ENCODE peak calls at places on chromosomes 13 and 19, in four cellular contexts. One of them, this sample, is unnamed.

GRCh38 chr19:39196860-39197562 is at the start of gene NCCRP1:
- DNase-seq in stimulated activated CD4-positive, alpha-beta T cell treated with anti-CD3 and anti-CD28 coated beads, Interleukin-2, amount 100 ng/mL, for 48 hours: no peak
- DNase-seq in progenitor cell of endocrine pancreas: no peak
- DNase-seq in activated T-helper 2 cell treated with anti-CD3 and anti-CD28 coated beads, Interferon-gamma antibody, Interleukin-2, Interleukin-4, amounts not matched to agents 10 μg/mL and 5 μg/mL and 100 μg/mL, durations not matched to agents 14 hours and 24 hours and 36 hours: no peak
- DNase-seq in this sample: no peak

GRCh38 chr13:94778986-94779385 is 66.6 kb upstream of the SOX21 start:
- DNase-seq in activated T-helper 2 cell treated with anti-CD3 and anti-CD28 coated beads, Interferon-gamma antibody, Interleukin-2, Interleukin-4, amounts not matched to agents 10 μg/mL and 5 μg/mL and 100 μg/mL, durations not matched to agents 14 hours and 24 hours and 36 hours: no peak
- DNase-seq in progenitor cell of endocrine pancreas: no peak
- DNase-seq in stimulated activated CD4-positive, alpha-beta T cell treated with anti-CD3 and anti-CD28 coated beads, Interleukin-2, amount 100 ng/mL, for 48 hours: no peak
- DNase-seq in this sample: no peak

GRCh38 chr19:8575467-8575997 is 1.7 kb downstream of the MYO1F start:
- DNase-seq in activated T-helper 2 cell treated with anti-CD3 and anti-CD28 coated beads, Interferon-gamma antibody, Interleukin-2, Interleukin-4, amounts not matched to agents 10 μg/mL and 5 μg/mL and 100 μg/mL, durations not matched to agents 14 hours and 24 hours and 36 hours: peak
- DNase-seq in stimulated activated CD4-positive, alpha-beta T cell treated with anti-CD3 and anti-CD28 coated beads, Interleukin-2, amount 100 ng/mL, for 48 hours: no peak
- DNase-seq in progenitor cell of endocrine pancreas: no peak
- DNase-seq in this sample: peak

GRCh38 chr13:32038353-32038752 is 6.8 kb downstream of the FRY start:
- DNase-seq in activated T-helper 2 cell treated with anti-CD3 and anti-CD28 coated beads, Interferon-gamma antibody, Interleukin-2, Interleukin-4, amounts not matched to agents 10 μg/mL and 5 μg/mL and 100 μg/mL, durations not matched to agents 14 hours and 24 hours and 36 hours: no peak
- DNase-seq in progenitor cell of endocrine pancreas: no peak
- DNase-seq in stimulated activated CD4-positive, alpha-beta T cell treated with anti-CD3 and anti-CD28 coated beads, Interleukin-2, amount 100 ng/mL, for 48 hours: no peak
- DNase-seq in this sample: no peak

GRCh38 chr19:10988921-10989320 is 28.1 kb downstream of the SMARCA4 start:
- DNase-seq in progenitor cell of endocrine pancreas: no peak
- DNase-seq in activated T-helper 2 cell treated with anti-CD3 and anti-CD28 coated beads, Interferon-gamma antibody, Interleukin-2, Interleukin-4, amounts not matched to agents 10 μg/mL and 5 μg/mL and 100 μg/mL, durations not matched to agents 14 hours and 24 hours and 36 hours: no peak
- DNase-seq in stimulated activated CD4-positive, alpha-beta T cell treated with anti-CD3 and anti-CD28 coated beads, Interleukin-2, amount 100 ng/mL, for 48 hours: no peak
- DNase-seq in this sample: no peak

GRCh38 chr19:7927605-7928333 is 1.8 kb upstream of the CTXN1 start:
- DNase-seq in activated T-helper 2 cell treated with anti-CD3 and anti-CD28 coated beads, Interferon-gamma antibody, Interleukin-2, Interleukin-4, amounts not matched to agents 10 μg/mL and 5 μg/mL and 100 μg/mL, durations not matched to agents 14 hours and 24 hours and 36 hours: no peak
- DNase-seq in stimulated activated CD4-positive, alpha-beta T cell treated with anti-CD3 and anti-CD28 coated beads, Interleukin-2, amount 100 ng/mL, for 48 hours: no peak
- DNase-seq in progenitor cell of endocrine pancreas: no peak
- DNase-seq in this sample: no peak

GRCh38 chr19:46785054-46785979 is 3.1 kb downstream of the SLC1A5 start:
- DNase-seq in activated T-helper 2 cell treated with anti-CD3 and anti-CD28 coated beads, Interferon-gamma antibody, Interleukin-2, Interleukin-4, amounts not matched to agents 10 μg/mL and 5 μg/mL and 100 μg/mL, durations not matched to agents 14 hours and 24 hours and 36 hours: peak
- DNase-seq in progenitor cell of endocrine pancreas: no peak
- DNase-seq in stimulated activated CD4-positive, alpha-beta T cell treated with anti-CD3 and anti-CD28 coated beads, Interleukin-2, amount 100 ng/mL, for 48 hours: no peak
- DNase-seq in this sample: no peak

GRCh38 chr19:51599084-51599483 is 28.0 kb downstream of the ZNF175 start:
- DNase-seq in activated T-helper 2 cell treated with anti-CD3 and anti-CD28 coated beads, Interferon-gamma antibody, Interleukin-2, Interleukin-4, amounts not matched to agents 10 μg/mL and 5 μg/mL and 100 μg/mL, durations not matched to agents 14 hours and 24 hours and 36 hours: no peak
- DNase-seq in stimulated activated CD4-positive, alpha-beta T cell treated with anti-CD3 and anti-CD28 coated beads, Interleukin-2, amount 100 ng/mL, for 48 hours: no peak
- DNase-seq in progenitor cell of endocrine pancreas: no peak
- DNase-seq in this sample: no peak

GRCh38 chr13:41960195-41960699 is 662 bp downstream of the VWA8 start:
- DNase-seq in stimulated activated CD4-positive, alpha-beta T cell treated with anti-CD3 and anti-CD28 coated beads, Interleukin-2, amount 100 ng/mL, for 48 hours: no peak
- DNase-seq in progenitor cell of endocrine pancreas: no peak
- DNase-seq in activated T-helper 2 cell treated with anti-CD3 and anti-CD28 coated beads, Interferon-gamma antibody, Interleukin-2, Interleukin-4, amounts not matched to agents 10 μg/mL and 5 μg/mL and 100 μg/mL, durations not matched to agents 14 hours and 24 hours and 36 hours: no peak
- DNase-seq in this sample: no peak

GRCh38 chr19:46609511-46610412 is 8.6 kb downstream of the CALM3 start:
- DNase-seq in activated T-helper 2 cell treated with anti-CD3 and anti-CD28 coated beads, Interferon-gamma antibody, Interleukin-2, Interleukin-4, amounts not matched to agents 10 μg/mL and 5 μg/mL and 100 μg/mL, durations not matched to agents 14 hours and 24 hours and 36 hours: no peak
- DNase-seq in progenitor cell of endocrine pancreas: no peak
- DNase-seq in stimulated activated CD4-positive, alpha-beta T cell treated with anti-CD3 and anti-CD28 coated beads, Interleukin-2, amount 100 ng/mL, for 48 hours: no peak
- DNase-seq in this sample: no peak

GRCh38 chr19:48510421-48511268 is 990 bp downstream of the LMTK3 start:
- DNase-seq in activated T-helper 2 cell treated with anti-CD3 and anti-CD28 coated beads, Interferon-gamma antibody, Interleukin-2, Interleukin-4, amounts not matched to agents 10 μg/mL and 5 μg/mL and 100 μg/mL, durations not matched to agents 14 hours and 24 hours and 36 hours: peak
- DNase-seq in progenitor cell of endocrine pancreas: peak
- DNase-seq in stimulated activated CD4-positive, alpha-beta T cell treated with anti-CD3 and anti-CD28 coated beads, Interleukin-2, amount 100 ng/mL, for 48 hours: peak
- DNase-seq in this sample: no peak

GRCh38 chr13:107456431-107456830 is 758.9 kb downstream of the LIG4 start:
- DNase-seq in stimulated activated CD4-positive, alpha-beta T cell treated with anti-CD3 and anti-CD28 coated beads, Interleukin-2, amount 100 ng/mL, for 48 hours: no peak
- DNase-seq in activated T-helper 2 cell treated with anti-CD3 and anti-CD28 coated beads, Interferon-gamma antibody, Interleukin-2, Interleukin-4, amounts not matched to agents 10 μg/mL and 5 μg/mL and 100 μg/mL, durations not matched to agents 14 hours and 24 hours and 36 hours: no peak
- DNase-seq in progenitor cell of endocrine pancreas: no peak
- DNase-seq in this sample: no peak

GRCh38 chr13:29490561-29490960 is 104.9 kb downstream of the SLC7A1 start:
- DNase-seq in activated T-helper 2 cell treated with anti-CD3 and anti-CD28 coated beads, Interferon-gamma antibody, Interleukin-2, Interleukin-4, amounts not matched to agents 10 μg/mL and 5 μg/mL and 100 μg/mL, durations not matched to agents 14 hours and 24 hours and 36 hours: no peak
- DNase-seq in progenitor cell of endocrine pancreas: no peak
- DNase-seq in stimulated activated CD4-positive, alpha-beta T cell treated with anti-CD3 and anti-CD28 coated beads, Interleukin-2, amount 100 ng/mL, for 48 hours: no peak
- DNase-seq in this sample: no peak

GRCh38 chr19:16542894-16543498 is 759 bp upstream of the CHERP start:
- DNase-seq in progenitor cell of endocrine pancreas: no peak
- DNase-seq in stimulated activated CD4-positive, alpha-beta T cell treated with anti-CD3 and anti-CD28 coated beads, Interleukin-2, amount 100 ng/mL, for 48 hours: no peak
- DNase-seq in activated T-helper 2 cell treated with anti-CD3 and anti-CD28 coated beads, Interferon-gamma antibody, Interleukin-2, Interleukin-4, amounts not matched to agents 10 μg/mL and 5 μg/mL and 100 μg/mL, durations not matched to agents 14 hours and 24 hours and 36 hours: no peak
- DNase-seq in this sample: no peak

GRCh38 chr13:110327036-110327790 is 20.1 kb downstream of the COL4A2 start:
- DNase-seq in progenitor cell of endocrine pancreas: no peak
- DNase-seq in stimulated activated CD4-positive, alpha-beta T cell treated with anti-CD3 and anti-CD28 coated beads, Interleukin-2, amount 100 ng/mL, for 48 hours: no peak
- DNase-seq in activated T-helper 2 cell treated with anti-CD3 and anti-CD28 coated beads, Interferon-gamma antibody, Interleukin-2, Interleukin-4, amounts not matched to agents 10 μg/mL and 5 μg/mL and 100 μg/mL, durations not matched to agents 14 hours and 24 hours and 36 hours: no peak
- DNase-seq in this sample: peak

GRCh38 chr19:38211206-38211605 is 12.8 kb downstream of the DPF1 start:
- DNase-seq in progenitor cell of endocrine pancreas: no peak
- DNase-seq in stimulated activated CD4-positive, alpha-beta T cell treated with anti-CD3 and anti-CD28 coated beads, Interleukin-2, amount 100 ng/mL, for 48 hours: no peak
- DNase-seq in activated T-helper 2 cell treated with anti-CD3 and anti-CD28 coated beads, Interferon-gamma antibody, Interleukin-2, Interleukin-4, amounts not matched to agents 10 μg/mL and 5 μg/mL and 100 μg/mL, durations not matched to agents 14 hours and 24 hours and 36 hours: no peak
- DNase-seq in this sample: no peak

GRCh38 chr19:45569619-45570421 is 14.8 kb downstream of the OPA3 start:
- DNase-seq in activated T-helper 2 cell treated with anti-CD3 and anti-CD28 coated beads, Interferon-gamma antibody, Interleukin-2, Interleukin-4, amounts not matched to agents 10 μg/mL and 5 μg/mL and 100 μg/mL, durations not matched to agents 14 hours and 24 hours and 36 hours: peak
- DNase-seq in stimulated activated CD4-positive, alpha-beta T cell treated with anti-CD3 and anti-CD28 coated beads, Interleukin-2, amount 100 ng/mL, for 48 hours: peak
- DNase-seq in progenitor cell of endocrine pancreas: peak
- DNase-seq in this sample: no peak

GRCh38 chr19:12482505-12482886 is 2.1 kb downstream of the ZNF709 start:
- DNase-seq in activated T-helper 2 cell treated with anti-CD3 and anti-CD28 coated beads, Interferon-gamma antibody, Interleukin-2, Interleukin-4, amounts not matched to agents 10 μg/mL and 5 μg/mL and 100 μg/mL, durations not matched to agents 14 hours and 24 hours and 36 hours: no peak
- DNase-seq in stimulated activated CD4-positive, alpha-beta T cell treated with anti-CD3 and anti-CD28 coated beads, Interleukin-2, amount 100 ng/mL, for 48 hours: no peak
- DNase-seq in progenitor cell of endocrine pancreas: no peak
- DNase-seq in this sample: no peak

GRCh38 chr19:3176715-3177501 is 1.7 kb upstream of the S1PR4 start:
- DNase-seq in stimulated activated CD4-positive, alpha-beta T cell treated with anti-CD3 and anti-CD28 coated beads, Interleukin-2, amount 100 ng/mL, for 48 hours: peak
- DNase-seq in progenitor cell of endocrine pancreas: no peak
- DNase-seq in activated T-helper 2 cell treated with anti-CD3 and anti-CD28 coated beads, Interferon-gamma antibody, Interleukin-2, Interleukin-4, amounts not matched to agents 10 μg/mL and 5 μg/mL and 100 μg/mL, durations not matched to agents 14 hours and 24 hours and 36 hours: peak
- DNase-seq in this sample: no peak

GRCh38 chr13:43908156-43909126 is 28.7 kb downstream of the LACC1 start:
- DNase-seq in activated T-helper 2 cell treated with anti-CD3 and anti-CD28 coated beads, Interferon-gamma antibody, Interleukin-2, Interleukin-4, amounts not matched to agents 10 μg/mL and 5 μg/mL and 100 μg/mL, durations not matched to agents 14 hours and 24 hours and 36 hours: no peak
- DNase-seq in stimulated activated CD4-positive, alpha-beta T cell treated with anti-CD3 and anti-CD28 coated beads, Interleukin-2, amount 100 ng/mL, for 48 hours: no peak
- DNase-seq in progenitor cell of endocrine pancreas: no peak
- DNase-seq in this sample: no peak

GRCh38 chr19:6725513-6726231 is 5.2 kb upstream of the C3 start:
- DNase-seq in stimulated activated CD4-positive, alpha-beta T cell treated with anti-CD3 and anti-CD28 coated beads, Interleukin-2, amount 100 ng/mL, for 48 hours: no peak
- DNase-seq in activated T-helper 2 cell treated with anti-CD3 and anti-CD28 coated beads, Interferon-gamma antibody, Interleukin-2, Interleukin-4, amounts not matched to agents 10 μg/mL and 5 μg/mL and 100 μg/mL, durations not matched to agents 14 hours and 24 hours and 36 hours: no peak
- DNase-seq in progenitor cell of endocrine pancreas: no peak
- DNase-seq in this sample: no peak

GRCh38 chr19:13225085-13225484 is 74.9 kb downstream of the IER2 start:
- DNase-seq in activated T-helper 2 cell treated with anti-CD3 and anti-CD28 coated beads, Interferon-gamma antibody, Interleukin-2, Interleukin-4, amounts not matched to agents 10 μg/mL and 5 μg/mL and 100 μg/mL, durations not matched to agents 14 hours and 24 hours and 36 hours: no peak
- DNase-seq in stimulated activated CD4-positive, alpha-beta T cell treated with anti-CD3 and anti-CD28 coated beads, Interleukin-2, amount 100 ng/mL, for 48 hours: no peak
- DNase-seq in progenitor cell of endocrine pancreas: no peak
- DNase-seq in this sample: no peak

GRCh38 chr19:19643158-19644053 is at the start of gene GMIP:
- DNase-seq in activated T-helper 2 cell treated with anti-CD3 and anti-CD28 coated beads, Interferon-gamma antibody, Interleukin-2, Interleukin-4, amounts not matched to agents 10 μg/mL and 5 μg/mL and 100 μg/mL, durations not matched to agents 14 hours and 24 hours and 36 hours: peak
- DNase-seq in stimulated activated CD4-positive, alpha-beta T cell treated with anti-CD3 and anti-CD28 coated beads, Interleukin-2, amount 100 ng/mL, for 48 hours: peak
- DNase-seq in progenitor cell of endocrine pancreas: peak
- DNase-seq in this sample: no peak

GRCh38 chr13:30752201-30752797 is 17.0 kb downstream of the ALOX5AP start:
- DNase-seq in stimulated activated CD4-positive, alpha-beta T cell treated with anti-CD3 and anti-CD28 coated beads, Interleukin-2, amount 100 ng/mL, for 48 hours: no peak
- DNase-seq in activated T-helper 2 cell treated with anti-CD3 and anti-CD28 coated beads, Interferon-gamma antibody, Interleukin-2, Interleukin-4, amounts not matched to agents 10 μg/mL and 5 μg/mL and 100 μg/mL, durations not matched to agents 14 hours and 24 hours and 36 hours: no peak
- DNase-seq in progenitor cell of endocrine pancreas: no peak
- DNase-seq in this sample: no peak

GRCh38 chr13:46386996-46387851 is at the start of gene RUBCNL:
- DNase-seq in stimulated activated CD4-positive, alpha-beta T cell treated with anti-CD3 and anti-CD28 coated beads, Interleukin-2, amount 100 ng/mL, for 48 hours: peak
- DNase-seq in activated T-helper 2 cell treated with anti-CD3 and anti-CD28 coated beads, Interferon-gamma antibody, Interleukin-2, Interleukin-4, amounts not matched to agents 10 μg/mL and 5 μg/mL and 100 μg/mL, durations not matched to agents 14 hours and 24 hours and 36 hours: peak
- DNase-seq in progenitor cell of endocrine pancreas: peak
- DNase-seq in this sample: no peak

This sample was measured in NT2/D1.